ENCODE peak calls at places on chromosomes 12 and 14, in five cellular contexts. R is type B pancreatic cell; K is nephron progenitor cell; L is activated naive CD8-positive, alpha-beta T cell treated with anti-CD3 and anti-CD28 coated beads, Interleukin-2, amount 50 U/mL, for 24 hours; G is mesothelial cell of epicardium. U is an unnamed sample.
A peak's percentile ranks its signal among the peaks of the same experiment; 100 is the strongest.

GRCh38 chr12:125295550-125295949 is 230.3 kb downstream of the AACS start:
- DNase-seq in R (no peak), K (no peak), L (no peak), G (no peak), U (no peak)

GRCh38 chr12:15289192-15289591 is 33.1 kb upstream of the PTPRO start:
- DNase-seq in R (no peak), K (no peak), L (no peak), G (no peak), U (no peak)

GRCh38 chr12:127445583-127445982 is 821.4 kb upstream of the TMEM132C start:
- DNase-seq in R (no peak), K (no peak), L (no peak), G (no peak), U (no peak)

GRCh38 chr14:32947081-32947480 is 8.4 kb downstream of the NPAS3 start:
- DNase-seq in R (no peak), K (no peak), L (no peak), G (no peak), U (no peak)

GRCh38 chr14:105347587-105347968 is 33.0 kb downstream of the PACS2 start:
- DNase-seq in R (no peak), K (no peak), L (no peak), G (no peak), U (no peak)

GRCh38 chr12:45713108-45713507 is 16.4 kb upstream of the ARID2 start:
- DNase-seq in R (no peak), K (no peak), L (no peak), G (no peak), U (no peak)

GRCh38 chr14:95918466-95918865 is 41.8 kb downstream of the TUNAR start:
- DNase-seq in R (no peak), K (no peak), L (no peak), G (no peak), U (no peak)

GRCh38 chr12:121330692-121331091 is 21.5 kb downstream of the ANAPC5 start:
- DNase-seq in R (no peak), K (no peak), L (no peak), G (no peak), U (no peak)

GRCh38 chr12:55829967-55830600 is 697 bp upstream of the DNAJC14 start:
- DNase-seq in R (no peak), K (peak; percentile 58), L (peak; percentile 42), G (no peak), U (no peak)

GRCh38 chr14:69059658-69060648 is 80.9 kb upstream of the ACTN1 start:
- DNase-seq in R (no peak), K (no peak), L (no peak), G (no peak), U (no peak)

GRCh38 chr14:95784137-95784536 is 70.2 kb upstream of the TCL1A start:
- DNase-seq in R (no peak), K (peak; percentile 66), L (no peak), G (no peak), U (no peak)

GRCh38 chr12:56999456-56999855 is 6.9 kb downstream of the ZBTB39 start:
- DNase-seq in R (no peak), K (no peak), L (no peak), G (no peak), U (no peak)

GRCh38 chr12:109736552-109737108 is 23.0 kb downstream of the FAM222A start:
- DNase-seq in R (no peak), K (peak; percentile 91), L (peak; percentile 20), G (peak; percentile 47), U (no peak)

GRCh38 chr12:52168019-52168717 is 23.6 kb downstream of the KRT80 start:
- DNase-seq in R (no peak), K (no peak), L (no peak), G (no peak), U (no peak)

U was measured in natural killer cell treated with Interleukin-12 subunit alpha and Interleukin-12 subunit beta and Interleukin-15 and Interleukin-18, amount 100 ng/mL, for 72 hours.